ENCODE peak calls at places on chromosomes 4 and X, in four cellular contexts. V, S, P and O are unnamed samples.

GRCh38 chr4:40506066-40506465 is 123.6 kb downstream of the RBM47 start:
- DNase-seq in V (no peak), S (peak; percentile 10), P (no peak), O (no peak)

GRCh38 chr4:137635108-137635507 is 102.8 kb upstream of the PCDH18 start:
- DNase-seq in V (peak; percentile 53), S (peak; percentile 1), P (peak; percentile 93), O (no peak)

GRCh38 chrX:99117011-99117410 is 1293.1 kb downstream of the PCDH19 start:
- DNase-seq in V (no peak), S (no peak), P (no peak), O (no peak)

GRCh38 chrX:43002526-43003203 is 224.7 kb upstream of the PPP1R2C start:
- DNase-seq in V (no peak), S (no peak), P (no peak), O (no peak)

GRCh38 chrX:96770315-96770714 is 85.7 kb downstream of the DIAPH2 start:
- DNase-seq in V (peak; percentile 45), S (peak; percentile 0), P (peak; percentile 48), O (peak; percentile 43)

GRCh38 chr4:28010543-28011235 is 1150.0 kb downstream of the STIM2 start:
- DNase-seq in V (peak; percentile 7), S (no peak), P (peak; percentile 4), O (no peak)

GRCh38 chr4:20454440-20455037 is 202.8 kb downstream of the SLIT2 start:
- DNase-seq in V (no peak), S (no peak), P (no peak), O (no peak)

GRCh38 chr4:53098681-53099121 is 236.6 kb downstream of the RASL11B start:
- DNase-seq in V (peak; percentile 82), S (no peak), P (peak; percentile 63), O (peak; percentile 44)

GRCh38 chrX:107574054-107574683 is 54.1 kb upstream of the PRPS1 start:
- DNase-seq in V (peak; percentile 81), S (peak; percentile 79), P (peak; percentile 85), O (no peak)

GRCh38 chr4:151928112-151928511 is 167.3 kb upstream of the GATB start:
- DNase-seq in V (no peak), S (no peak), P (no peak), O (no peak)

GRCh38 chr4:98143001-98143899 is at the start of gene STPG2:
- DNase-seq in V (peak; percentile 95), S (peak; percentile 79), P (peak; percentile 91), O (peak; percentile 79)

GRCh38 chr4:624705-625590 is at the start of gene PDE6B:
- DNase-seq in V (no peak), S (no peak), P (no peak), O (peak; percentile 72)

GRCh38 chr4:13601060-13601459 is 26.5 kb downstream of the BOD1L1 start:
- DNase-seq in V (no peak), S (no peak), P (no peak), O (no peak)
- H3K4me2 ChIP-seq in V (no peak overlapping the region), S (no peak overlapping the region), P (no peak overlapping the region), O (no peak overlapping the region)

GRCh38 chr4:81032805-81033684 is 2.5 kb downstream of the BMP3 start:
- DNase-seq in V (no peak), S (no peak), P (no peak), O (peak; percentile 26)
- H3K4me3 ChIP-seq in V (no peak overlapping the region), S (no peak overlapping the region), P (no peak overlapping the region), O (no peak overlapping the region)

DNA sequence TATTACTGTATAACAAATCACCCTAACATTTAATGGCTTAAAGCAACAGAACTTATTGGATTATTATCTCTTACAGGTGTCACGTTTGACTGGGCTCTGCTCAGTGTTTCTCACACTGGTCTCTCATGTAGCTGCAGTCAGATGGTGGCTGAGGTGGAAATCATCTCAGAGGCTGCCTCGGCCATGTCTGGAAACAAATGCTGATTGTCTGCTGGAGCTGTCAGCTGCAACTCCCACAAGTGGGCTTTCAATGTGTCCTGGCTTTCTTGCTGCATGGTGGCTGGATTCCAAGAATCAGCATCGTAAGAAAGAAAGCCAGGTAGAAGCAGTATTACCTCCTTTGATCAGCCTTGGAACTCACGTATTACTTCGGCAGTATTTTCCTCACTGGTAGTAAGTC is 277.6 kb downstream of the SPANXN1 start:
- DNase-seq in V (no peak), S (no peak), P (no peak), O (no peak)
- H3K4me2 ChIP-seq in V (no peak overlapping the region), S (no peak overlapping the region), P (no peak overlapping the region), O (no peak overlapping the region)

GRCh38 chrX:10617964-10618342 is 2.4 kb downstream of the MID1 start:
- DNase-seq in V (peak; percentile 63), S (no peak), P (no peak), O (no peak)
- H3K4me3 ChIP-seq in V (peak overlapping the region; percentile 89), S (no peak overlapping the region), P (peak overlapping the region; percentile 49), O (peak overlapping the region; percentile 82)

GRCh38 chr4:73970011-73970410 is 11.8 kb downstream of the PF4 start:
- DNase-seq in V (no peak), S (no peak), P (no peak), O (no peak)
- H3K4me2 ChIP-seq in V (no peak overlapping the region), S (no peak overlapping the region), P (no peak overlapping the region), O (no peak overlapping the region)

GRCh38 chr4:158824425-158825274 is 55.8 kb downstream of the FNIP2 start:
- DNase-seq in V (peak; percentile 67), S (no peak), P (peak; percentile 21), O (no peak)

GRCh38 chr4:158827475-158828085 is 58.8 kb downstream of the FNIP2 start:
- DNase-seq in V (no peak), S (no peak), P (no peak), O (no peak)

GRCh38 chr4:158826882-158827281 is 58.1 kb downstream of the FNIP2 start:
- DNase-seq in V (no peak), S (peak; percentile 94), P (no peak), O (no peak)

GRCh38 chr4:158825443-158826036 is 56.7 kb downstream of the FNIP2 start:
- DNase-seq in V (no peak), S (peak; percentile 63), P (no peak), O (no peak)

GRCh38 chr4:158826057-158826456 is 57.2 kb downstream of the FNIP2 start:
- DNase-seq in V (peak; percentile 28), S (no peak), P (no peak), O (no peak)
- H3K4me3 ChIP-seq in V (no peak overlapping the region), S (no peak overlapping the region), P (no peak overlapping the region), O (no peak overlapping the region)

GRCh38 chr4:38037627-38038026 is 77.4 kb downstream of the PTTG2 start:
- DNase-seq in V (no peak), S (peak; percentile 78), P (no peak), O (no peak)
- H3K4me2 ChIP-seq in V (no peak overlapping the region), S (peak overlapping the region; percentile 41), P (no peak overlapping the region), O (no peak overlapping the region)

DNA sequence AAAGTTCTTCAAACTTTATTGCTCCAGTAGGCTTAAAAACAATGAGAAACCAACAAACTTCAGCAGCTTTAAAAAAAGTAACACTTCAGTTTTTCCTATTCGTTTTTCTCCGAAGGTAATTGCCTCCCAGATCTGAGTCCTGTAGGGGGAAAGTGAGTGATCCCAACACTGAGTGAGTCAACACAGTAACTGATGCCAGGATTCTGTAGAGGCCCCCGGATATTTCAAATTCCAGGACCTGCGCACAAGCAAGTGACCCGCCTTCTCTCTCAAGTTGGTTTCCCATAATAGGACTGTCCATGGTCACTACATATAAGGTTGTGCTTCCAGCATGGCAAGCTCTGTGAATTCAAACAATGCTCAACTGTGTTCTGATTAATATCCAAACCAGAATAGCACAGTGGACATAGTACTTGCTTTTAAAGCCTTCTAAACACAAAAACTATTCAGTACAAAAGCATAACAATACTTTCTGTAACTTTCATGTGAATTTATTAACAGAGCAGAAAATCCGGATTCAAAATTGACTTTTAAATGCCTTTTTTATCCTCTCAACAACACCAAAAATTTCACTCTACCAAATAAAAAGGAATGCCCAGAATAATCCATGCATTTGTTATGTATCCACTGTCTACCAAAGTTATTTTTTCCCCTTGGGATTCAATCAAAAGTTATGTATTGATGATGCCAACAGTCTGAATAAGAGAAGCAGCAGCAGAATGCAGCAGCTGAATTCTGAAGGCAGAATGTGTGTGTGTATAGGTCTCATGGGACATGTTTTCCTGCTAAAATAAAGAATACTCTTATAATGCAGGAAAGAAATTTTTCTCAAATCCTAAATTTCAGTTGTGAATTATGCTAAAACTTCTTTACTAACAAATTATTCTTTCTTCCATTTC is at the start of gene DMD:
- DNase-seq in V (no peak), S (peak; percentile 1), P (peak; percentile 88), O (no peak)
- H3K4me3 ChIP-seq in V (no peak within 1 kb of the TSS), S (no peak within 1 kb of the TSS), P (peak within 1 kb of the TSS; percentile 58), O (peak within 1 kb of the TSS; percentile 38)

DNA sequence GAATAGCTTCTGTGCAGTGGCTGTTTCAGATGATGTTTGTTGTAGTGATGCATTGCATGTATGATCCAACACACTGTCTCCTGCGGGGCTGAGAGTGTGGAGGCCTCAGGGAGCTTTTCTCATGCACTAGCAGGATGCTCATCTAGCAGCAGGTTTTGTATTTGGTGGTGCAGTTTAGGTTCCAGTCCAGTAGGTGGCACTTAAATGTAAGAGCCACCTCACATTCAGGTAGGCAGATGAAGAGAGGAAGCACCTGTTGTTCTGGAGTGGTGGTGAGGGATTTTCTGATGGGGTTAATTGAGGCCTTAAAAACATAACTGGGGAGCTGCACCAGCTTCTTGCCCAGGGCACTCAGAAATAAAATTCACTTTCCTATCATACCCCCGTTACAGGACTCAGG is 300.9 kb downstream of the SPIN4 start:
- DNase-seq in V (no peak), S (no peak), P (no peak), O (no peak)
- H3K4me2 ChIP-seq in V (no peak overlapping the region), S (no peak overlapping the region), P (no peak overlapping the region), O (no peak overlapping the region)

DNA sequence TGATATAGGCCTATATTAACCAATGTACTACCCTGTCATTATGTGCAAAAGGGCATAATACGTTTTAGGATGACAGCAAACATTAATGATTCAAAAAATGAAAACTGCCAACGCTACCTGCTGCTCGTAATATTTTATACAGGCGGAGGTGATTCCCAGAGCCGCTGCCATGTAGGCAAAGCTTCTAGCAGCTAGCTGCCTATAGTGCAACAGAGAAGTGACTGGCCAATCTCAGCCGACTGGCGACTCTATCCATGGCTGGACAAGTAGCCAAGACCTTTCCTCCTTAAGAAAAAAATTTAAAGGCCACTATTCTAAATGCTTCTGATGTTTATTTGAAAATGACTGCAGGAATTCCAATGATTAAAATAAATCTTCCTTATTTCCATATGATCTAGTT is 1.9 kb downstream of the PPARGC1A start:
- DNase-seq in V (no peak), S (no peak), P (no peak), O (no peak)
- H3K4me3 ChIP-seq in V (peak overlapping the region; percentile 73), S (peak overlapping the region; percentile 82), P (no peak overlapping the region), O (peak overlapping the region; percentile 75)